ENCODE peak calls at places on chromosome 12, in six cellular contexts. One of them, this sample, is unnamed.

GRCh38 chr12:20549115-20549719 is 145.9 kb upstream of the SLCO1C1 start:
- DNase-seq in cardiac muscle cell: peak; percentile 73
- DNase-seq in mammary epithelial cell: no peak
- DNase-seq in heart right ventricle: no peak
- DNase-seq in bronchial epithelial cell: peak; percentile 20
- DNase-seq in astrocyte: no peak
- DNase-seq in this sample: peak; percentile 33

GRCh38 chr12:6828671-6829531 is 694 bp downstream of the P3H3 start:
- DNase-seq in cardiac muscle cell: peak; percentile 60
- DNase-seq in mammary epithelial cell: no peak
- DNase-seq in heart right ventricle: no peak
- DNase-seq in bronchial epithelial cell: no peak
- DNase-seq in astrocyte: peak; percentile 47
- DNase-seq in this sample: peak; percentile 56

GRCh38 chr12:108788911-108789310 is 57.6 kb upstream of the CORO1C start:
- DNase-seq in cardiac muscle cell: no peak
- DNase-seq in mammary epithelial cell: no peak
- DNase-seq in heart right ventricle: no peak
- DNase-seq in bronchial epithelial cell: no peak
- DNase-seq in astrocyte: no peak
- DNase-seq in this sample: no peak

GRCh38 chr12:81639196-81639595 is 120.0 kb downstream of the PPFIA2 start:
- DNase-seq in cardiac muscle cell: peak; percentile 2
- DNase-seq in mammary epithelial cell: peak; percentile 3
- DNase-seq in heart right ventricle: no peak
- DNase-seq in bronchial epithelial cell: peak; percentile 2
- DNase-seq in astrocyte: peak; percentile 63
- DNase-seq in this sample: no peak

GRCh38 chr12:21665816-21666215 is 8.2 kb upstream of the LDHB start:
- DNase-seq in cardiac muscle cell: no peak
- DNase-seq in mammary epithelial cell: no peak
- DNase-seq in heart right ventricle: no peak
- DNase-seq in bronchial epithelial cell: no peak
- DNase-seq in astrocyte: no peak
- DNase-seq in this sample: no peak

GRCh38 chr12:101768781-101769180 is 29.5 kb upstream of the SYCP3 start:
- DNase-seq in cardiac muscle cell: no peak
- DNase-seq in mammary epithelial cell: no peak
- DNase-seq in heart right ventricle: no peak
- DNase-seq in bronchial epithelial cell: no peak
- DNase-seq in astrocyte: no peak
- DNase-seq in this sample: no peak

GRCh38 chr12:77229640-77230442 is 164.5 kb upstream of the E2F7 start:
- DNase-seq in cardiac muscle cell: peak; percentile 77
- DNase-seq in mammary epithelial cell: no peak
- DNase-seq in heart right ventricle: no peak
- DNase-seq in bronchial epithelial cell: no peak
- DNase-seq in astrocyte: peak; percentile 23
- DNase-seq in this sample: no peak

GRCh38 chr12:9798008-9798619 is 29.2 kb upstream of the KLRF1 start:
- DNase-seq in cardiac muscle cell: peak; percentile 74
- DNase-seq in mammary epithelial cell: peak; percentile 80
- DNase-seq in heart right ventricle: no peak
- DNase-seq in bronchial epithelial cell: peak; percentile 84
- DNase-seq in astrocyte: peak; percentile 57
- DNase-seq in this sample: peak; percentile 36

DNA sequence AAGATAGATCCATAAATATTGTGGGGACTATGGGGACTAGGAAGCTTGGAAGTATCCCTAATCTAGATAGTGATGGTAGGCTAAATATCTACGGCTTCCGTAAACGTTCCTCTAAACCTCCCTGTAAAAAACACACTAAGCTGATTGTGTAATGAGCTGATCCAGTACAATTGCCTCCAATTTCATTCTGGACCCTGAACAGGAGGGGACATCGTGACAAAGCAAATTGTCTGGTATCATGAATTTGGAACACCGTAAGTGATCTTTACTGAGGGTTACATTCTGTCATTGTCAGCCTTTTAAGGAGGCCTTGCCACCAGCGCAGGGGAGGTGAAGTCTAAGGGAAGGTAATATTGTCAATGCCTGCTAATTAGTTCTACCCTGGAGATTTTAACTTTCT is 514 bp upstream of the MGST1 start:
- DNase-seq in cardiac muscle cell: no peak
- DNase-seq in mammary epithelial cell: no peak
- DNase-seq in heart right ventricle: no peak
- DNase-seq in bronchial epithelial cell: peak; percentile 34
- DNase-seq in astrocyte: no peak
- DNase-seq in this sample: no peak
- H3K4me3 ChIP-seq in cardiac muscle cell: peak overlapping the region; percentile 44
- H3K4me3 ChIP-seq in mammary epithelial cell: peak overlapping the region; percentile 72
- H3K4me3 ChIP-seq in heart right ventricle: no peak overlapping the region
- H3K4me3 ChIP-seq in bronchial epithelial cell: peak overlapping the region; percentile 80
- H3K4me3 ChIP-seq in astrocyte: peak overlapping the region; percentile 62
- H3K4me3 ChIP-seq in this sample: peak overlapping the region; percentile 68

DNA sequence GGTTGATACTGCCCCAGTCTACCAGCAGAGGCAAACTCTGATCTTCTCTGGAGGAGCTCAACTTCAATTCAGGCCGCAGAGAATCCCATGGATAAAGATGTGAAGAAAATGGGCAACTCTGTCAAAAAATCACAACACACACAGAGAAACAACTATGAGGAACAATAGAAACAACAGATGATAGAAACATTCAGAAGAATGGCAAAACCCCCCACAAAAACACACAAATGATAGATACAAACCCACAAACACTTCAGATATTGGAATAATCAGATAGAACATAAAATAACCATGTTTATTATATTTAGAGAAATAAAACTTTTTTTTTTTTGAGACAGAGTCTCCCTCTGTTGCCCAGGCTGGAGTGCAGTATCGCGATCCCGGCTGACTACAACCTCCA is 20.0 kb upstream of the HVCN1 start:
- DNase-seq in cardiac muscle cell: no peak
- DNase-seq in mammary epithelial cell: no peak
- DNase-seq in heart right ventricle: no peak
- DNase-seq in bronchial epithelial cell: no peak
- DNase-seq in astrocyte: no peak
- DNase-seq in this sample: no peak
- TF ChIP-seq CTCF in cardiac muscle cell: no peak
- TF ChIP-seq CTCF in mammary epithelial cell: no peak
- TF ChIP-seq CTCF in heart right ventricle: no peak
- TF ChIP-seq CTCF in bronchial epithelial cell: no peak
- TF ChIP-seq CTCF in astrocyte: no peak
- TF ChIP-seq CTCF in this sample: no peak

GRCh38 chr12:42370013-42370412 is 44.0 kb downstream of the PPHLN1 start:
- DNase-seq in cardiac muscle cell: no peak
- DNase-seq in mammary epithelial cell: no peak
- DNase-seq in heart right ventricle: no peak
- DNase-seq in bronchial epithelial cell: peak; percentile 25
- DNase-seq in astrocyte: no peak
- DNase-seq in this sample: no peak
- H3K4me3 ChIP-seq in cardiac muscle cell: no peak overlapping the region
- H3K4me3 ChIP-seq in mammary epithelial cell: no peak overlapping the region
- H3K4me3 ChIP-seq in heart right ventricle: no peak overlapping the region
- H3K4me3 ChIP-seq in bronchial epithelial cell: no peak overlapping the region
- H3K4me3 ChIP-seq in astrocyte: no peak overlapping the region
- H3K4me3 ChIP-seq in this sample: no peak overlapping the region

GRCh38 chr12:57127101-57127709 is 1.1 kb upstream of the LRP1 start:
- DNase-seq in cardiac muscle cell: no peak
- DNase-seq in mammary epithelial cell: peak; percentile 70
- DNase-seq in heart right ventricle: peak; percentile 74
- DNase-seq in bronchial epithelial cell: peak; percentile 58
- DNase-seq in astrocyte: no peak
- DNase-seq in this sample: no peak
- TF ChIP-seq CTCF in cardiac muscle cell: peak; percentile 27
- TF ChIP-seq CTCF in mammary epithelial cell: peak; percentile 45
- TF ChIP-seq CTCF in heart right ventricle: peak; percentile 55
- TF ChIP-seq CTCF in bronchial epithelial cell: peak; percentile 33
- TF ChIP-seq CTCF in astrocyte: no peak
- TF ChIP-seq CTCF in this sample: peak; percentile 40

GRCh38 chr12:63821781-63822251 is 22.7 kb upstream of the SRGAP1 start:
- DNase-seq in cardiac muscle cell: peak; percentile 50
- DNase-seq in mammary epithelial cell: peak; percentile 19
- DNase-seq in heart right ventricle: peak; percentile 13
- DNase-seq in bronchial epithelial cell: no peak
- DNase-seq in astrocyte: no peak
- DNase-seq in this sample: peak; percentile 31
- H3K4me3 ChIP-seq in cardiac muscle cell: no peak overlapping the region
- H3K4me3 ChIP-seq in mammary epithelial cell: peak overlapping the region; percentile 41
- H3K4me3 ChIP-seq in heart right ventricle: peak overlapping the region; percentile 5
- H3K4me3 ChIP-seq in bronchial epithelial cell: peak overlapping the region; percentile 24
- H3K4me3 ChIP-seq in astrocyte: peak overlapping the region; percentile 58
- H3K4me3 ChIP-seq in this sample: peak overlapping the region; percentile 67

GRCh38 chr12:121903202-121903601 is 14.6 kb downstream of the PSMD9 start:
- DNase-seq in cardiac muscle cell: no peak
- DNase-seq in mammary epithelial cell: no peak
- DNase-seq in heart right ventricle: no peak
- DNase-seq in bronchial epithelial cell: no peak
- DNase-seq in astrocyte: no peak
- DNase-seq in this sample: peak; percentile 36
- TF ChIP-seq CTCF in cardiac muscle cell: no peak
- TF ChIP-seq CTCF in mammary epithelial cell: no peak
- TF ChIP-seq CTCF in heart right ventricle: no peak
- TF ChIP-seq CTCF in bronchial epithelial cell: no peak
- TF ChIP-seq CTCF in astrocyte: no peak
- TF ChIP-seq CTCF in this sample: no peak

DNA sequence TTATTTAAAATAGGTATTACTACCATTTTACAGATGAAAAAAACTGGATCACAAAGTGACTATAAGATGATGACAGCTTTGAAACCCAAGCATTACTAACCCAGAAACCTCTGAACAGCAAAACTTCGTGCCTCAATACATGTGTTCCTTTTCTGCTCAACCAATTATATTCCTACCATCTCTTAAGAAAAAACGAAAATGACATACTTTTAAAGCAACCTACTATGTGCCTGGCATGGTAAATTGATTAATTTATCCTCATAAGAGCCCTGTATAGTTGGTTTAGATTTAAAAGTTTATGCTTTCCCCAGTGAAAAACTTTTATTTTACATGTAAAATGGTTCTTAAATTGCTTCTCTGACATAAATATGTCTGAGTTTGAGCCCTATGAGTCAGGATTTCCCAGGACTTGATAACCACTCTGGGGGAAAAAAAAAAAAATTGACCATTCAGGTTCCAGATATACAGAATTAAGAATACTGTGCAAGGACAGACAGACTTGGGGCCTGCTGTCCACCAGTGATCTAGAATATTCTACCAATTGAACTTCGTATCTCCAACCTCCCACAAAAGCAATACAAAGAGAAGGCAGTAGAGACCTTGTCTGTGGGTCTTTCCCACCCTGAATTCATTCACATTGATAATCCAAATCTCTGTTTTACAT is 4.3 kb downstream of the SINHCAF start:
- DNase-seq in cardiac muscle cell: peak; percentile 58
- DNase-seq in mammary epithelial cell: no peak
- DNase-seq in heart right ventricle: no peak
- DNase-seq in bronchial epithelial cell: peak; percentile 27
- DNase-seq in astrocyte: peak; percentile 51
- DNase-seq in this sample: no peak
- H3K4me3 ChIP-seq in cardiac muscle cell: peak overlapping the region; percentile 87
- H3K4me3 ChIP-seq in mammary epithelial cell: no peak overlapping the region
- H3K4me3 ChIP-seq in heart right ventricle: no peak overlapping the region
- H3K4me3 ChIP-seq in bronchial epithelial cell: no peak overlapping the region
- H3K4me3 ChIP-seq in astrocyte: no peak overlapping the region
- H3K4me3 ChIP-seq in this sample: no peak overlapping the region

GRCh38 chr12:62520361-62520760 is 53.7 kb downstream of the MON2 start:
- DNase-seq in cardiac muscle cell: no peak
- DNase-seq in mammary epithelial cell: no peak
- DNase-seq in heart right ventricle: no peak
- DNase-seq in bronchial epithelial cell: no peak
- DNase-seq in astrocyte: no peak
- DNase-seq in this sample: no peak

GRCh38 chr12:62523619-62524018 is 57.0 kb downstream of the MON2 start:
- DNase-seq in cardiac muscle cell: no peak
- DNase-seq in mammary epithelial cell: no peak
- DNase-seq in heart right ventricle: no peak
- DNase-seq in bronchial epithelial cell: no peak
- DNase-seq in astrocyte: no peak
- DNase-seq in this sample: no peak

GRCh38 chr12:62519043-62519442 is 52.4 kb downstream of the MON2 start:
- DNase-seq in cardiac muscle cell: no peak
- DNase-seq in mammary epithelial cell: no peak
- DNase-seq in heart right ventricle: peak; percentile 18
- DNase-seq in bronchial epithelial cell: no peak
- DNase-seq in astrocyte: no peak
- DNase-seq in this sample: no peak

GRCh38 chr12:62525306-62525705 is 58.7 kb downstream of the MON2 start:
- DNase-seq in cardiac muscle cell: no peak
- DNase-seq in mammary epithelial cell: no peak
- DNase-seq in heart right ventricle: no peak
- DNase-seq in bronchial epithelial cell: no peak
- DNase-seq in astrocyte: no peak
- DNase-seq in this sample: no peak

GRCh38 chr12:62522984-62523383 is 56.4 kb downstream of the MON2 start:
- DNase-seq in cardiac muscle cell: peak; percentile 15
- DNase-seq in mammary epithelial cell: no peak
- DNase-seq in heart right ventricle: no peak
- DNase-seq in bronchial epithelial cell: peak; percentile 11
- DNase-seq in astrocyte: no peak
- DNase-seq in this sample: peak; percentile 2
- TF ChIP-seq CTCF in cardiac muscle cell: peak; percentile 5
- TF ChIP-seq CTCF in mammary epithelial cell: no peak
- TF ChIP-seq CTCF in heart right ventricle: no peak
- TF ChIP-seq CTCF in bronchial epithelial cell: no peak
- TF ChIP-seq CTCF in astrocyte: no peak
- TF ChIP-seq CTCF in this sample: peak; percentile 15